ENCODE peak calls at places on chromosomes 16 and 17, in ten cellular contexts. I, W, Z, O, F, A, C, T, H and R are unnamed samples.

GRCh38 chr16:77663711-77664110 is 58.6 kb upstream of the NUDT7 start:
- DNase-seq in I (no peak), W (no peak), Z (no peak), O (no peak), F (no peak), A (no peak), C (no peak), T (no peak), H (no peak), R (no peak)

GRCh38 chr17:78529871-78530670 is 47.1 kb downstream of the DNAH17 start:
- DNase-seq in I (no peak), W (no peak), Z (no peak), O (no peak), F (no peak), A (no peak), C (no peak), T (no peak), H (peak), R (peak)

GRCh38 chr16:82641336-82641984 is 14.7 kb downstream of the CDH13 start:
- DNase-seq in I (no peak), W (no peak), Z (peak), O (no peak), F (peak), A (no peak), C (no peak), T (no peak), H (peak), R (no peak)

GRCh38 chr17:70102531-70102930 is 27.5 kb downstream of the KCNJ16 start:
- DNase-seq in I (no peak), W (no peak), Z (no peak), O (no peak), F (no peak), A (no peak), C (no peak), T (no peak), H (no peak), R (no peak)

GRCh38 chr17:13490906-13491502 is 110.7 kb downstream of the HS3ST3A1 start:
- DNase-seq in I (no peak), W (no peak), Z (no peak), O (no peak), F (peak), A (no peak), C (no peak), T (no peak), H (no peak), R (no peak)

GRCh38 chr17:17546399-17547185 is 44.9 kb downstream of the PEMT start:
- DNase-seq in I (no peak), W (no peak), Z (no peak), O (no peak), F (no peak), A (no peak), C (no peak), T (no peak), H (peak), R (peak)

GRCh38 chr17:70137451-70138230 is 31.7 kb upstream of the KCNJ2 start:
- DNase-seq in I (peak), W (peak), Z (peak), O (no peak), F (peak), A (peak), C (peak), T (no peak), H (peak), R (no peak)

GRCh38 chr17:58333396-58334207 is 5.0 kb upstream of the TSPOAP1 start:
- DNase-seq in I (no peak), W (no peak), Z (no peak), O (no peak), F (no peak), A (no peak), C (no peak), T (peak), H (no peak), R (no peak)

GRCh38 chr17:62687997-62688396 is 60.5 kb downstream of the MRC2 start:
- DNase-seq in I (no peak), W (no peak), Z (no peak), O (no peak), F (no peak), A (no peak), C (no peak), T (no peak), H (no peak), R (no peak)

GRCh38 chr16:57539072-57539796 is 2.9 kb upstream of the CCDC102A start:
- DNase-seq in I (no peak), W (peak), Z (no peak), O (no peak), F (no peak), A (no peak), C (no peak), T (peak), H (no peak), R (no peak)

GRCh38 chr16:65202461-65202860 is 80.6 kb upstream of the CDH11 start:
- DNase-seq in I (no peak), W (peak), Z (peak), O (no peak), F (peak), A (no peak), C (no peak), T (no peak), H (no peak), R (no peak)

GRCh38 chr16:17515421-17516210 is 44.9 kb upstream of the XYLT1 start:
- DNase-seq in I (no peak), W (peak), Z (peak), O (no peak), F (peak), A (no peak), C (no peak), T (no peak), H (no peak), R (no peak)

GRCh38 chr17:53061446-53061845 is 761.3 kb upstream of the KIF2B start:
- DNase-seq in I (no peak), W (no peak), Z (no peak), O (no peak), F (no peak), A (no peak), C (no peak), T (no peak), H (no peak), R (no peak)

GRCh38 chr16:77833906-77834599 is 45.7 kb downstream of the VAT1L start:
- DNase-seq in I (peak), W (peak), Z (peak), O (no peak), F (peak), A (no peak), C (no peak), T (peak), H (no peak), R (no peak)

GRCh38 chr17:8151641-8152111 is 528 bp downstream of the PER1 start:
- DNase-seq in I (no peak), W (peak), Z (peak), O (peak), F (peak), A (no peak), C (peak), T (peak), H (peak), R (peak)